ENCODE peak calls at places on chromosome 1, in seven cellular contexts. A, T, C, D, Z, Y and F are unnamed samples.

GRCh38 chr1:36115931-36116330 is 9.1 kb downstream of the COL8A2 start:
- DNase-seq in Y (no peak), A (no peak), D (no peak), Z (no peak), T (no peak), C (no peak), F (peak; percentile 19)

GRCh38 chr1:197073978-197074377 is 6.9 kb upstream of the F13B start:
- DNase-seq in D (no peak), C (no peak), A (no peak), Y (no peak), T (no peak), Z (no peak), F (no peak)

GRCh38 chr1:230145505-230145899 is 78.5 kb downstream of the GALNT2 start:
- DNase-seq in A (peak; percentile 68), Z (no peak), D (no peak), Y (no peak), T (peak; percentile 75), C (no peak), F (no peak)

GRCh38 chr1:94894630-94895029 is 32.3 kb downstream of the CNN3 start:
- DNase-seq in C (no peak), Y (no peak), T (no peak), Z (no peak), D (no peak), A (no peak), F (no peak)

GRCh38 chr1:37410815-37411214 is 63.6 kb upstream of the ZC3H12A start:
- DNase-seq in A (no peak), Y (no peak), C (no peak), Z (no peak), D (peak; percentile 36), T (no peak), F (no peak)

GRCh38 chr1:46413596-46413985 is 19.5 kb downstream of the FAAH start:
- DNase-seq in D (no peak), Y (no peak), Z (no peak), A (no peak), C (no peak), T (no peak), F (peak; percentile 42)

GRCh38 chr1:43949663-43950062 is 2.9 kb downstream of the IPO13 start:
- DNase-seq in C (no peak), Z (no peak), D (no peak), Y (no peak), T (no peak), A (no peak), F (no peak)

GRCh38 chr1:204151562-204152309 is at the start of gene ETNK2:
- DNase-seq in A (peak; percentile 56), D (peak; percentile 66), Y (no peak), Z (peak; percentile 82), C (peak; percentile 72), T (peak; percentile 92), F (no peak)

GRCh38 chr1:82517586-82517985 is 716.9 kb downstream of the ADGRL2 start:
- DNase-seq in Z (no peak), A (no peak), C (no peak), D (no peak), Y (no peak), T (peak; percentile 75), F (no peak)

GRCh38 chr1:226825037-226825745 is 45.2 kb upstream of the PSEN2 start:
- DNase-seq in C (no peak), A (peak; percentile 43), Y (no peak), D (no peak), Z (no peak), T (no peak), F (no peak)

GRCh38 chr1:61338899-61339298 is 256.5 kb downstream of the NFIA start:
- DNase-seq in A (no peak), C (no peak), Z (no peak), D (no peak), Y (no peak), T (no peak), F (no peak)

GRCh38 chr1:238252033-238252802 is 361.5 kb upstream of the ZP4 start:
- DNase-seq in D (peak; percentile 80), T (no peak), Y (no peak), Z (peak; percentile 3), A (peak; percentile 21), C (peak; percentile 26), F (peak; percentile 26)

GRCh38 chr1:214012418-214012817 is 24.6 kb downstream of the PROX1 start:
- DNase-seq in Z (no peak), A (no peak), D (no peak), C (no peak), Y (no peak), T (no peak), F (no peak)

GRCh38 chr1:172883844-172884243 is 166.9 kb downstream of the TNFSF18 start:
- DNase-seq in D (no peak), Y (no peak), T (no peak), Z (no peak), C (no peak), A (no peak), F (no peak)

GRCh38 chr1:156709743-156710489 is 4.5 kb upstream of the CRABP2 start:
- DNase-seq in Y (peak; percentile 88), D (no peak), C (peak; percentile 25), Z (peak; percentile 65), T (peak; percentile 92), A (peak; percentile 60), F (peak; percentile 66)